ENCODE peak calls at places on chromosome 11, in five cellular contexts. J, Z, C, T and Q are unnamed samples.

GRCh38 chr11:27373856-27374602 is 11.0 kb upstream of the CCDC34 start:
- DNase-seq in J (no peak), Z (no peak), C (no peak), T (no peak), Q (no peak)

GRCh38 chr11:106503901-106504300 is 426.4 kb downstream of the AASDHPPT start:
- DNase-seq in J (no peak), Z (no peak), C (no peak), T (no peak), Q (peak)

GRCh38 chr11:78339945-78340344 is 77.7 kb downstream of the GAB2 start:
- DNase-seq in J (no peak), Z (no peak), C (no peak), T (no peak), Q (no peak)

GRCh38 chr11:43969543-43969942 is 27.1 kb downstream of the C11orf96 start:
- DNase-seq in J (peak), Z (peak), C (no peak), T (no peak), Q (no peak)

GRCh38 chr11:9263840-9264380 is 1.2 kb downstream of the DENND5A start:
- DNase-seq in J (no peak), Z (peak), C (peak), T (no peak), Q (peak)

GRCh38 chr11:69524991-69525411 is 43.5 kb downstream of the LINC01488 start:
- DNase-seq in J (no peak), Z (no peak), C (no peak), T (peak), Q (no peak)

GRCh38 chr11:78061921-78062311 is 1.7 kb upstream of the THRSP start:
- DNase-seq in J (no peak), Z (no peak), C (no peak), T (no peak), Q (no peak)

GRCh38 chr11:65134240-65134951 is at the start of gene SYVN1:
- DNase-seq in J (peak), Z (peak), C (peak), T (peak), Q (peak)

GRCh38 chr11:37465221-37465620 is 867.2 kb upstream of the RAG2 start:
- DNase-seq in J (no peak), Z (no peak), C (no peak), T (no peak), Q (no peak)

GRCh38 chr11:122754028-122754427 is 84.3 kb upstream of the CRTAM start:
- DNase-seq in J (no peak), Z (no peak), C (no peak), T (no peak), Q (no peak)

GRCh38 chr11:78961938-78962701 is 387.5 kb upstream of the NARS2 start:
- DNase-seq in J (no peak), Z (peak), C (peak), T (no peak), Q (no peak)

GRCh38 chr11:10305262-10305963 is 540 bp downstream of the ADM start:
- DNase-seq in J (peak), Z (peak), C (peak), T (peak), Q (no peak)

GRCh38 chr11:1655168-1656060 is 25.8 kb downstream of the KRTAP5-5 start:
- DNase-seq in J (no peak), Z (no peak), C (no peak), T (no peak), Q (no peak)
- TF ChIP-seq CTCF in J (no peak), Z (no peak), C (no peak), T (no peak), Q (no peak)

GRCh38 chr11:95119361-95120060 is 29.9 kb downstream of the ENDOD1 start:
- DNase-seq in J (no peak), Z (no peak), C (no peak), T (no peak), Q (no peak)
- H3K4me3 ChIP-seq in J (no peak), Z (no peak), C (no peak), T (no peak), Q (no peak)

GRCh38 chr11:45336136-45336535 is 50.0 kb upstream of the SYT13 start:
- DNase-seq in J (no peak), Z (no peak), C (no peak), T (no peak), Q (no peak)

GRCh38 chr11:45333023-45333422 is 46.9 kb upstream of the SYT13 start:
- DNase-seq in J (no peak), Z (peak), C (no peak), T (no peak), Q (peak)

GRCh38 chr11:45333506-45333971 is 47.4 kb upstream of the SYT13 start:
- DNase-seq in J (peak), Z (peak), C (peak), T (no peak), Q (peak)

GRCh38 chr11:45335434-45335833 is 49.3 kb upstream of the SYT13 start:
- DNase-seq in J (no peak), Z (no peak), C (no peak), T (no peak), Q (no peak)

DNA sequence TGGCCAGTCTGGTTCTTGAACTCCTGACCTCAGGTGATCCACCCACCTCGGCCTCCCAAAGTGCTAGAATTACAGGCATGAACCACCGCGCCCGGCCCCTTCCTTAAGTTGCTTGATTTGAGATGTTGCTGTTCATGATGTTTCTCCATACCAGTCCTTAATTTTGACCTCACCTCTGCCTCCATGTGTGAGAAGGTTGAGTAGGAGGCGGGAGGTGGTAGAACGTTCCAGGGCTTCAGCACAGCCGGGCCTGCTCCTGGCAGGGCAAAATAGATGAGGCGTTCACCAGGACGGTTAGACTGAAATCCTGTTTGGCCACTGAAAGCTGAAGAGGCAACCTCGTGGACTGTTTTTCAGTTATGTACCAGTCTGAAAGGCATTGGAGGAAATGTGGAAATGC is 48.3 kb upstream of the SYT13 start:
- DNase-seq in J (no peak), Z (no peak), C (no peak), T (no peak), Q (no peak)
- TF ChIP-seq CTCF in J (no peak), Z (no peak), C (no peak), T (no peak), Q (no peak)

DNA sequence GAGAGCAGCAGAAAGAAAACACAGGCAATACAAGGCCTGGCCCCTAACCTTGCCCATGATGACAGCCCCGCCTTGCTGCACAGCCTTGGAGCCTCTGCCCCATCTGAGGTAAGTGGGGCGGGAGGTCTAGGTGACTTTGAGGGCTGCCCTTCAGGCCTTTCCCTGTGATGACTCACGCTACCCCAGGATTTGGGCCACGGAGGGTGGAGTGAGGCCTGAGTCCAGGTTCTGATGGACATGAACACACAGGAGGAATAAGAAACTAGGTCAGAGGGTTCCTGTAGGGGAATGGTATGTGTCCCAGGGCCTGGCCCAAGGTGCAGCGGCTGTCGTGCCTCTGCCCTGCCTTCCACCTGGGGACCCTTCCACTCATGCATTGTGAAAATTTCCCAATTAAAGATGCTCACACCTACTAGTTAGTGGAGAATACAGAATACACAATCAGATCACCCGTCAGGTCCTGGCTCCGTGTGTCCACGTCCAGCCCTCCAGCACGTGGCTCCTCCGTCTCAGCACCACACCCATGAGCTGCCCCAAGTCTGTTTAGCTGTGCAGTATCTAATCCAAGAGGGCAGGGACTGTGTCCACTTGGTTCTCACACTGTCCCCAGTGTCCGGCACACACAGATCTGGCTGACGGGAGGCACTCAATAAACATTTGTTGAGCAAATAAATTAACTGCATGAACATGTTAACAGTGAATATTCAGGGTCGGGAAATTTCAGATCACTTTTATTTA is 111.0 kb downstream of the CHST1 start:
- DNase-seq in J (peak), Z (no peak), C (no peak), T (no peak), Q (no peak)
- H3K4me3 ChIP-seq in J (no peak), Z (no peak), C (no peak), T (no peak), Q (no peak)